ENCODE peak calls at places on chromosomes 5 and 9, in eight cellular contexts. N is cardiac muscle cell, E is stomach, W is heart right ventricle, S is B cell, J is kidney epithelial cell, A is GM23338, V is breast epithelium. L is an unnamed sample.

GRCh38 chr5:142597546-142598337 is 88.1 kb downstream of the FGF1 start:
- DNase-seq in N (peak), E (peak), W (no peak), S (no peak), J (peak), A (peak), V (no peak), L (no peak)

GRCh38 chr9:98022447-98022846 is 34.1 kb upstream of the NANS start:
- DNase-seq in N (no peak), E (peak), W (no peak), S (no peak), J (no peak), A (no peak), V (no peak), L (no peak)

GRCh38 chr5:141822134-141822533 is 56.1 kb downstream of the PCDH1 start:
- DNase-seq in N (no peak), E (no peak), W (no peak), S (no peak), J (no peak), A (peak), V (peak), L (no peak)

GRCh38 chr9:6973762-6974161 is 216.0 kb downstream of the KDM4C start:
- DNase-seq in N (no peak), E (no peak), W (no peak), S (no peak), J (no peak), A (no peak), V (no peak), L (peak)

GRCh38 chr9:132937463-132937901 is 6.9 kb downstream of the TSC1 start:
- DNase-seq in N (no peak), E (no peak), W (no peak), S (no peak), J (no peak), A (no peak), V (no peak), L (no peak)

GRCh38 chr5:99179206-99179605 is 250.4 kb upstream of the CHD1 start:
- DNase-seq in N (no peak), E (no peak), W (no peak), S (no peak), J (no peak), A (no peak), V (no peak), L (no peak)

GRCh38 chr5:115736004-115736689 is 80.3 kb downstream of the CDO1 start:
- DNase-seq in N (no peak), E (no peak), W (no peak), S (no peak), J (no peak), A (no peak), V (no peak), L (no peak)

GRCh38 chr9:12469084-12469483 is 224.1 kb upstream of the TYRP1 start:
- DNase-seq in N (no peak), E (no peak), W (no peak), S (no peak), J (no peak), A (no peak), V (no peak), L (no peak)

GRCh38 chr5:113117543-113118110 is 141.0 kb downstream of the DCP2 start:
- DNase-seq in N (no peak), E (no peak), W (no peak), S (no peak), J (no peak), A (no peak), V (no peak), L (no peak)

GRCh38 chr5:132820162-132820754 is 7.2 kb downstream of the SOWAHA start:
- DNase-seq in N (peak), E (peak), W (peak), S (peak), J (peak), A (peak), V (peak), L (peak)

GRCh38 chr9:104860280-104860679 is 67.7 kb downstream of the ABCA1 start:
- DNase-seq in N (no peak), E (no peak), W (no peak), S (peak), J (no peak), A (no peak), V (no peak), L (peak)

GRCh38 chr5:65305913-65306312 is 175.8 kb downstream of the ADAMTS6 start:
- DNase-seq in N (no peak), E (no peak), W (no peak), S (no peak), J (no peak), A (no peak), V (no peak), L (no peak)

GRCh38 chr9:18256574-18256973 is 217.4 kb upstream of the ADAMTSL1 start:
- DNase-seq in N (peak), E (no peak), W (no peak), S (no peak), J (peak), A (peak), V (no peak), L (no peak)

GRCh38 chr5:150642991-150643710 is 2.7 kb downstream of the SYNPO start:
- DNase-seq in N (no peak), E (no peak), W (no peak), S (no peak), J (no peak), A (no peak), V (no peak), L (no peak)

GRCh38 chr5:132589467-132589866 is 32.7 kb downstream of the RAD50 start:
- DNase-seq in N (no peak), E (no peak), W (no peak), S (no peak), J (no peak), A (no peak), V (no peak), L (no peak)

GRCh38 chr9:126836216-126836615 is 24.2 kb upstream of the ZBTB34 start:
- DNase-seq in N (no peak), E (no peak), W (no peak), S (no peak), J (no peak), A (no peak), V (no peak), L (no peak)

GRCh38 chr5:72482046-72482445 is 25.2 kb downstream of the ZNF366 start:
- DNase-seq in N (no peak), E (no peak), W (no peak), S (no peak), J (no peak), A (no peak), V (no peak), L (no peak)

GRCh38 chr5:124641154-124641792 is 105.2 kb downstream of the ZNF608 start:
- DNase-seq in N (no peak), E (peak), W (no peak), S (no peak), J (no peak), A (no peak), V (no peak), L (no peak)

GRCh38 chr9:4012446-4012845 is 287.4 kb downstream of the GLIS3 start:
- DNase-seq in N (no peak), E (no peak), W (no peak), S (no peak), J (no peak), A (no peak), V (no peak), L (no peak)

GRCh38 chr5:130222638-130223037 is 318.4 kb downstream of the CHSY3 start:
- DNase-seq in N (no peak), E (no peak), W (no peak), S (no peak), J (no peak), A (no peak), V (no peak), L (no peak)

GRCh38 chr9:27701664-27702063 is 128.4 kb upstream of the C9orf72 start:
- DNase-seq in N (no peak), E (no peak), W (peak), S (no peak), J (no peak), A (no peak), V (no peak), L (no peak)

GRCh38 chr9:126719677-126720435 is 85.0 kb upstream of the ZBTB43 start:
- DNase-seq in N (peak), E (peak), W (peak), S (peak), J (peak), A (peak), V (peak), L (peak)

GRCh38 chr5:139788294-139788875 is 7.2 kb upstream of the PSD2 start:
- DNase-seq in N (no peak), E (no peak), W (peak), S (no peak), J (no peak), A (peak), V (no peak), L (no peak)

GRCh38 chr9:137240321-137240840 is 706 bp upstream of the TUBB4B start:
- DNase-seq in N (peak), E (peak), W (peak), S (peak), J (no peak), A (no peak), V (peak), L (peak)

GRCh38 chr5:154543380-154543779 is 65.4 kb upstream of the HAND1 start:
- DNase-seq in N (no peak), E (no peak), W (no peak), S (no peak), J (no peak), A (no peak), V (no peak), L (no peak)

GRCh38 chr9:115004535-115004934 is 74.1 kb upstream of the TNFSF8 start:
- DNase-seq in N (no peak), E (no peak), W (no peak), S (no peak), J (no peak), A (no peak), V (no peak), L (no peak)

GRCh38 chr5:154190652-154191304 is at the start of gene GALNT10:
- DNase-seq in N (peak), E (peak), W (peak), S (no peak), J (no peak), A (peak), V (peak), L (peak)

GRCh38 chr5:35470866-35471265 is 146.8 kb upstream of the SPEF2 start:
- DNase-seq in N (no peak), E (no peak), W (no peak), S (no peak), J (peak), A (no peak), V (no peak), L (no peak)

GRCh38 chr5:81825237-81825636 is 74.3 kb upstream of the SSBP2 start:
- DNase-seq in N (peak), E (peak), W (peak), S (no peak), J (no peak), A (no peak), V (peak), L (no peak)

GRCh38 chr9:134677743-134678142 is 36.1 kb downstream of the COL5A1 start:
- DNase-seq in N (no peak), E (no peak), W (no peak), S (no peak), J (no peak), A (no peak), V (no peak), L (no peak)

GRCh38 chr5:178192244-178192643 is 5.1 kb upstream of the GMCL2 start:
- DNase-seq in N (no peak), E (no peak), W (no peak), S (no peak), J (no peak), A (no peak), V (no peak), L (no peak)

GRCh38 chr9:129826759-129827158 is 2.8 kb upstream of the TOR1A start:
- DNase-seq in N (no peak), E (no peak), W (no peak), S (no peak), J (no peak), A (no peak), V (no peak), L (no peak)

GRCh38 chr9:34987160-34988040 is 2.1 kb upstream of the DNAJB5 start:
- DNase-seq in N (no peak), E (no peak), W (no peak), S (no peak), J (no peak), A (no peak), V (no peak), L (no peak)

GRCh38 chr5:169788168-169788567 is 151.1 kb downstream of the DOCK2 start:
- DNase-seq in N (no peak), E (no peak), W (no peak), S (no peak), J (no peak), A (no peak), V (no peak), L (no peak)

GRCh38 chr5:124059200-124059599 is 547.2 kb downstream of the CSNK1G3 start:
- DNase-seq in N (no peak), E (no peak), W (no peak), S (no peak), J (peak), A (no peak), V (no peak), L (no peak)

DNA sequence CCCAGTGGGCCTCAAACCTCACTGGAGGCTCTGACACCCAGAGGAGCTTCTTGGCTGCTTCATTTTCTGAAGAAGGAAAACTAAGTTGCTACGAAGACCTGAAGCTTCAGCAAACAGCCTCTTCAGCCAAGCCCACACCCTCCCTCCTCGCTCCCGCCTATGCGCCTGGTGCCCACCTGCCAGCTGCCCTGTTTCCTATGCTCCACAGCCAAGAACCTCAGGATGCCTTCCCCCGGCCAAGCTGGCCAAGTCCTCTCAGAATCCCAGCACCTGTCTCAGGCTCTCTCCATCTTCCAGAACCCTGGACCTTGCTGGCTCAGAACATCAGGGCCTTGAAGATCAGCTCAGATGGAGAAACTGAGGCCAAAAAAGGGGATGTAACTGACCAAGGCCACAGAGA is 60.4 kb downstream of the STK10 start:
- DNase-seq in N (no peak), E (no peak), W (no peak), S (no peak), J (no peak), A (no peak), V (no peak), L (no peak)
- TF ChIP-seq CTCF in N (no peak), E (no peak), W (no peak), S (no peak), J (no peak), A (no peak), V (no peak), L (no peak)

GRCh38 chr5:79704553-79704952 is 14.9 kb downstream of the CMYA5 start:
- DNase-seq in N (no peak), E (no peak), W (no peak), S (no peak), J (no peak), A (no peak), V (no peak), L (no peak)

GRCh38 chr5:79699766-79700400 is 10.2 kb downstream of the CMYA5 start:
- DNase-seq in N (no peak), E (no peak), W (no peak), S (no peak), J (no peak), A (no peak), V (no peak), L (peak)

GRCh38 chr5:79703381-79703645 is 13.7 kb downstream of the CMYA5 start:
- DNase-seq in N (no peak), E (no peak), W (no peak), S (no peak), J (no peak), A (no peak), V (no peak), L (no peak)

GRCh38 chr5:79705632-79706031 is 16.0 kb downstream of the CMYA5 start:
- DNase-seq in N (no peak), E (no peak), W (no peak), S (no peak), J (no peak), A (no peak), V (no peak), L (no peak)

GRCh38 chr5:79702606-79703380 is 13.2 kb downstream of the CMYA5 start:
- DNase-seq in N (no peak), E (no peak), W (no peak), S (no peak), J (no peak), A (peak), V (no peak), L (peak)
- TF ChIP-seq CTCF in N (peak), E (no peak), W (peak), S (peak), J (peak), A (peak), V (no peak), L (peak)

GRCh38 chr5:60685700-60686099 is 14.3 kb downstream of the DEPDC1B start:
- DNase-seq in N (no peak), E (no peak), W (no peak), S (no peak), J (no peak), A (no peak), V (no peak), L (no peak)

GRCh38 chr5:60686164-60686563 is 13.8 kb downstream of the DEPDC1B start:
- DNase-seq in N (no peak), E (no peak), W (no peak), S (no peak), J (no peak), A (no peak), V (no peak), L (no peak)

GRCh38 chr5:60688980-60689379 is 11.0 kb downstream of the DEPDC1B start:
- DNase-seq in N (no peak), E (no peak), W (no peak), S (no peak), J (no peak), A (no peak), V (no peak), L (no peak)

GRCh38 chr5:60685028-60685427 is 14.9 kb downstream of the DEPDC1B start:
- DNase-seq in N (no peak), E (no peak), W (no peak), S (no peak), J (no peak), A (no peak), V (no peak), L (no peak)

DNA sequence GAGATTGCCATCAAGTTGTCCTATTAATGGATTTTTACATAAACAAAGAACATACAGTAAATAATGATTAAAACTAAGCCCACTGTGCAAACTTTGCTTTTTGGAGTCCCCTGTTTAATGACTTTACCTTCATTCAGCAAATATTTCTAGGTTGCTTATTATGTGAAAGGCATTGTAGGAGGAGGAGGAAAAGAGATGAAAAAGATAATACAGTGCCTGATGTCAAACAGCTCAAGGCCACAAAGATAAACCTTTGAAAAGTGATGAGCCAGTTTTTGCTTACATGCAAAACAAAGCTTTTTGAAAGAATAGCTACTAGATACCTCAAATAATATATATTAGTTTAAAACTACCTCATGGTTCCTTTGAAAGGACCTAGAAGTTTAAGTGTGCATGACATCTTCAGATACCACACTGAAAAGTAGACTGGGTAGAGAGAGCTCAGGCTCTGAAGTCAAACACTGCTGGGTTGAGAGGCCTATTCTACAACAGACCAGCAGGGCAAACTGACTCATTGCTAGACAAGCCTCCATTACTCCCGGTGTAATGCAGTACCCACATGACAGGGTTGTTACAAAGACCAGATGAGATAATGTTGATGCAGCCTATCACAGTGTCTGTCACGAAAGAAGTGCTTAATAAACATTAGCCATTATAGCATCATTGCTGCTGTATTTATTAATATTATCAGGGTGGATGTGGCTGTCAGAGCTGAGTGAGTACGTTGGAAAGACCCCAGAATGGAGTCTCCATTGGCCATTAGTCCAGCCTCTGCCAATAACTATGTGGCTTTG is 11.8 kb downstream of the DEPDC1B start:
- DNase-seq in N (no peak), E (no peak), W (no peak), S (no peak), J (peak), A (peak), V (no peak), L (peak)
- TF ChIP-seq CTCF in N (peak), E (no peak), W (peak), S (peak), J (peak), A (peak), V (no peak), L (no peak)

GRCh38 chr5:127074466-127074865 is 1.2 kb upstream of the C5orf63 start:
- DNase-seq in N (no peak), E (no peak), W (no peak), S (no peak), J (no peak), A (no peak), V (no peak), L (no peak)

GRCh38 chr5:127070243-127070642 is 3.1 kb downstream of the C5orf63 start:
- DNase-seq in N (no peak), E (no peak), W (no peak), S (no peak), J (no peak), A (no peak), V (no peak), L (no peak)

GRCh38 chr5:127076730-127077129 is 3.4 kb upstream of the C5orf63 start:
- DNase-seq in N (no peak), E (no peak), W (peak), S (no peak), J (no peak), A (peak), V (no peak), L (no peak)

GRCh38 chr5:127077346-127077745 is 4.0 kb upstream of the C5orf63 start:
- DNase-seq in N (no peak), E (no peak), W (no peak), S (no peak), J (no peak), A (no peak), V (no peak), L (no peak)

DNA sequence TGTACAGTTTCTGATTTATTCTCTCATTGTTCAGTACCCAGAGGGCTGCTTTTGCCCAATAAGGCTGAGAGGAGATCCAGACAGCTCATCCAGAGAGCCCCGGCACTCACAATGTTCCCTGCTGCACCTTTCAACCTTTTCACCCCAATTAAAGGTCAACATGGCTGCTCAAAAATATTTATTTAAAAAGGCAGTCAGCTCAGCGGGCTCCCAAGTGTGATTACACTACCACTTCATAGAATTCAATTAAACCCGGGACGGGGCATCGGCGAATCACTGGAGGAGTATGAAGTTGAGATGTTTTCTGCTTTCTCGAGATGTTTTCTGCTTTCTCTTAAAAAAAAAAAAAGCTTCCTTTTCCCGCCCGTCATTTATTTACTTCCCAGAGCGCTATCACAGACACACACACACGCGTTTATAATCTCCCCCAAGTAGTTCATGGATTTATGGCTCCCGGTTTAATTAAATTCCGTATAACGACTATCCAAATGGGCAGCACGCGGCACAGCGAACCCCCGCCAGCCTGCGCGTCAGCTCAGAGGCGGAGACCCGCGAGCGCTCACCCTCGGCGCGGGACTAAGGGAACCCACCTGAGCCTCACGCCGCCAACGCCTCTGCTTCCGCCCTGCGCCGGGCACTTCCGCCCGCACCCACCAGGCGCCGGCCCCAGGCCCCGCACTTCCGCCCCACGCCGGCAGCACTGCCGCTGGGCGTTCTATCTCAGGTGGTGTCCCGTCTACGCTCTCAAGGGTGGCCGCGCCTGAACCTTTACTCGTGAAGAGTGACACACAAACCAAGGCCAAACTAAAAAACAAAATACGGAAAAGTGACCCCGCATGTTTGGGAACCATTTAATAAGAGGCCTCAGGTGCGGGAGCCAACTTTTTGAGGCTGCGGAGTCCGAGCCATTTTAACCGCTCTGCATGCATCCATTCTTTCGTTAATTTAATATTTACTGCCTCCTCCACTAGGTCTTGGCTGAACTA is at the start of gene C5orf63:
- DNase-seq in N (no peak), E (peak), W (peak), S (peak), J (no peak), A (peak), V (peak), L (peak)
- TF ChIP-seq CTCF in N (peak), E (no peak), W (peak), S (no peak), J (no peak), A (no peak), V (no peak), L (no peak)